ENCODE peak calls at places on chromosomes 11 and 22, in six cellular contexts. K, N, T, I, J and B are unnamed samples.

GRCh38 chr11:125489166-125489565 is 6.9 kb downstream of the FEZ1 start:
- DNase-seq in K (no peak), N (no peak), T (no peak), I (no peak), J (no peak), B (no peak)

GRCh38 chr11:73274722-73275380 is 2.7 kb downstream of the P2RY6 start:
- DNase-seq in K (no peak), N (no peak), T (no peak), I (no peak), J (no peak), B (no peak)

GRCh38 chr11:46976182-46976854 is 39.8 kb downstream of the CSTPP1 start:
- DNase-seq in K (peak), N (no peak), T (no peak), I (no peak), J (no peak), B (no peak)

GRCh38 chr22:19448739-19449421 is 1.4 kb upstream of the C22orf39 start:
- DNase-seq in K (peak), N (no peak), T (no peak), I (peak), J (no peak), B (no peak)

GRCh38 chr11:127345819-127346459 is 345.4 kb upstream of the KIRREL3 start:
- DNase-seq in K (peak), N (no peak), T (peak), I (peak), J (no peak), B (peak)

GRCh38 chr11:114172871-114173444 is 113.4 kb downstream of the ZBTB16 start:
- DNase-seq in K (no peak), N (no peak), T (no peak), I (no peak), J (no peak), B (no peak)

GRCh38 chr11:77196961-77197360 is 68.9 kb downstream of the MYO7A start:
- DNase-seq in K (no peak), N (peak), T (no peak), I (no peak), J (no peak), B (no peak)

GRCh38 chr11:115924744-115925567 is 420.7 kb upstream of the CADM1 start:
- DNase-seq in K (peak), N (no peak), T (no peak), I (no peak), J (no peak), B (peak)